ENCODE peak calls at places on chromosome 12, in five cellular contexts. T is upper lobe of right lung, P is GM23248, X is cardiac muscle cell, K is neuronal stem cell. U is an unnamed sample.

GRCh38 chr12:99232324-99232723 is 415.2 kb upstream of the GARIN6 start:
- DNase-seq in T (no peak), P (no peak), X (no peak), K (no peak), U (no peak)

GRCh38 chr12:4214912-4215861 is 58.4 kb upstream of the CCND2 start:
- DNase-seq in T (peak; percentile 88), P (no peak), X (peak; percentile 56), K (no peak), U (no peak)

GRCh38 chr12:42990387-42990786 is 400.8 kb upstream of the PRICKLE1 start:
- DNase-seq in T (no peak), P (no peak), X (no peak), K (no peak), U (no peak)

GRCh38 chr12:52215587-52216031 is 17.4 kb upstream of the KRT7 start:
- DNase-seq in T (peak; percentile 68), P (no peak), X (peak; percentile 47), K (no peak), U (no peak)

GRCh38 chr12:49198431-49199155 is 9.7 kb upstream of the TUBA1A start:
- DNase-seq in T (no peak), P (peak; percentile 91), X (peak; percentile 89), K (no peak), U (no peak)

GRCh38 chr12:96774501-96775256 is 132.4 kb upstream of the NEDD1 start:
- DNase-seq in T (no peak), P (peak; percentile 69), X (no peak), K (no peak), U (no peak)

GRCh38 chr12:113287899-113288282 is 47.0 kb downstream of the SLC8B1 start:
- DNase-seq in T (no peak), P (no peak), X (no peak), K (no peak), U (no peak)

GRCh38 chr12:51777457-51777856 is 71.1 kb downstream of the FIGNL2 start:
- DNase-seq in T (no peak), P (no peak), X (no peak), K (no peak), U (no peak)

GRCh38 chr12:77402726-77403125 is 337.4 kb upstream of the E2F7 start:
- DNase-seq in T (no peak), P (peak; percentile 50), X (peak; percentile 56), K (no peak), U (no peak)

GRCh38 chr12:112887542-112887941 is 19.2 kb upstream of the OAS1 start:
- DNase-seq in T (no peak), P (no peak), X (no peak), K (no peak), U (no peak)

GRCh38 chr12:25884920-25885234 is 73.6 kb upstream of the RASSF8 start:
- DNase-seq in T (no peak), P (no peak), X (no peak), K (no peak), U (no peak)

GRCh38 chr12:96035283-96036236 is at the start of gene LTA4H:
- DNase-seq in T (peak; percentile 97), P (peak; percentile 100), X (peak; percentile 99), K (peak; percentile 98), U (peak; percentile 98)

GRCh38 chr12:48119834-48120195 is 651 bp downstream of the PFKM start:
- DNase-seq in T (no peak), P (no peak), X (no peak), K (no peak), U (no peak)

GRCh38 chr12:95882080-95882479 is 23.3 kb downstream of the SNRPF start:
- DNase-seq in T (no peak), P (peak; percentile 83), X (peak; percentile 34), K (no peak), U (no peak)

GRCh38 chr12:55972906-55973597 is 826 bp upstream of the RAB5B start:
- DNase-seq in T (no peak), P (no peak), X (no peak), K (no peak), U (no peak)

GRCh38 chr12:57069522-57069921 is 9.1 kb downstream of the NEMP1 start:
- DNase-seq in T (no peak), P (peak; percentile 89), X (peak; percentile 95), K (peak; percentile 72), U (no peak)

GRCh38 chr12:51185171-51185717 is 12.3 kb upstream of the TFCP2 start:
- DNase-seq in T (no peak), P (no peak), X (no peak), K (no peak), U (no peak)

GRCh38 chr12:51862947-51863346 is 14.4 kb upstream of the FIGNL2 start:
- DNase-seq in T (peak; percentile 2), P (no peak), X (no peak), K (no peak), U (no peak)

GRCh38 chr12:79595273-79595672 is 95.5 kb downstream of the PAWR start:
- DNase-seq in T (no peak), P (no peak), X (no peak), K (no peak), U (no peak)

GRCh38 chr12:78951746-78952532 is 87.4 kb downstream of the SYT1 start:
- DNase-seq in T (no peak), P (no peak), X (no peak), K (peak; percentile 9), U (no peak)

GRCh38 chr12:46788247-46788887 is 37.4 kb downstream of the SLC38A4 start:
- DNase-seq in T (no peak), P (no peak), X (peak; percentile 3), K (no peak), U (no peak)

GRCh38 chr12:46785413-46785812 is 40.4 kb downstream of the SLC38A4 start:
- DNase-seq in T (no peak), P (no peak), X (no peak), K (no peak), U (no peak)

GRCh38 chr12:46783881-46784280 is 41.9 kb downstream of the SLC38A4 start:
- DNase-seq in T (no peak), P (no peak), X (no peak), K (no peak), U (no peak)

GRCh38 chr12:46787496-46788055 is 38.2 kb downstream of the SLC38A4 start:
- DNase-seq in T (no peak), P (peak; percentile 9), X (no peak), K (no peak), U (no peak)

DNA sequence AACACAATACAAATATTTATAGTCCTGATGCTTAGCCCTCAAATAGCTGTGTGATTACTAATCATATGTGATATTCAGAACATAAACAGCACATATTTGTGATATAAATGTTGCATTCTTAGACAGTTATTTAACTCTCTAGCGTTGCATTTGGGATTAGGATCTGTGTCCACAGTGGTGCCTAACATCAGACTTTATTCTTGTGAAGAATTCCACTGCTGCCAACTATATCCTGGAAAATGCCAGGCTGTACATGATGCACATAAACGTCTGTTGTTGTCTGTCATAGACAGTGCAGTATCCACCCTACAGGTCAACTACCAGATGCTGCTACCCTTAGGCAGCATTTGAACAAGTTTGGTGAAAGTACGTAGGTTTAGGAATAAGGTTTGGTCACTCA is 39.0 kb downstream of the SLC38A4 start:
- DNase-seq in T (no peak), P (peak; percentile 68), X (peak; percentile 1), K (no peak), U (no peak)
- H3K27ac ChIP-seq in T (no peak overlapping the region), P (peak overlapping the region; percentile 54), X (no peak overlapping the region), K (no peak overlapping the region), U (no peak overlapping the region)

DNA sequence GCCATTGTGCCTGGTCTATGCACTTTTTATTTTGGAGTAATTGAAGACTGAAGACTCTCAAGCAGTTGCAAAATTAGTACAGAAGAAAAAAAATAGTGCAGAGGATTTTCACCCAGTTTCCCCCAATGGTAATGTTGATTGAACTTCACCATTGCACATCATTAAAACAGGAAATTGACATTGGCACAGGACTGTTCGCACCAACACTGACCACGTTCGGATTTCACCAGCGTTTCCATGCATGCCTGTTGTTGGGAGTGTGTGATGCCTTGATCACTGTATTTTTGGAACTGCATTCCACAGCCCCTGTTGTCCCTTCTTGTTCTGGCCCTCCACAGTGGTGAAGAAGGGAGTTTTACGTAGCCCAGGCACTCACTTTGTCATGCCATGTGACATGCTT is 67.1 kb downstream of the FOXN4 start:
- DNase-seq in T (no peak), P (no peak), X (no peak), K (no peak), U (no peak)
- H3K36me3 ChIP-seq in T (peaks cover 93% of the 10 kb centered on the region), P (no peaks in the 10 kb centered on the region), X (peaks cover 75% of the 10 kb centered on the region), K (peaks cover 36% of the 10 kb centered on the region), U (peaks cover 11% of the 10 kb centered on the region)

GRCh38 chr12:27555928-27556778 is 32.1 kb downstream of the PPFIBP1 start:
- DNase-seq in T (no peak), P (peak; percentile 72), X (peak; percentile 54), K (no peak), U (no peak)
- H3K27ac ChIP-seq in T (peak overlapping the region; percentile 39), P (peak overlapping the region; percentile 78), X (no peak overlapping the region), K (no peak overlapping the region), U (no peak overlapping the region)

GRCh38 chr12:109087250-109087649 is 6.0 kb downstream of the ALKBH2 start:
- DNase-seq in T (no peak), P (no peak), X (no peak), K (no peak), U (no peak)

GRCh38 chr12:109085590-109085989 is 7.7 kb downstream of the ALKBH2 start:
- DNase-seq in T (no peak), P (no peak), X (no peak), K (no peak), U (no peak)

GRCh38 chr12:109084425-109084824 is 8.8 kb downstream of the ALKBH2 start:
- DNase-seq in T (no peak), P (no peak), X (no peak), K (no peak), U (no peak)

DNA sequence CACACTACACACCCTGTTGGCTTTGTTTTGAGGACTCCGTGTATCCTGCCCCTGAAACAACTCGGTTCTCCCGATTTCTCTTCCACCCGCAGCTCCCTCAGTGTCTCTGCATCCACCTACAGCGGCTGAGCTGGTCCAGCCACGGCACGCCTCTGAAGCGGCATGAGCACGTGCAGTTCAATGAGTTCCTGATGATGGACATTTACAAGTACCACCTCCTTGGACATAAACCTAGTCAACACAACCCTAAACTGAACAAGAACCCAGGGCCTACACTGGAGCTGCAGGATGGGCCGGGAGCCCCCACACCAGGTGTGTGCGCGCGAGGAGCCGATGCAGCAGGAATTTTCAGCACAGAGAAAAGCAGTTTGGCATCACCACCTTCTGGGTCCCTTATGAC is 10.5 kb downstream of the ALKBH2 start:
- DNase-seq in T (no peak), P (no peak), X (no peak), K (no peak), U (no peak)
- H3K36me3 ChIP-seq in T (peaks cover 74% of the 10 kb centered on the region), P (peaks cover 43% of the 10 kb centered on the region), X (peaks cover 66% of the 10 kb centered on the region), K (peaks cover 82% of the 10 kb centered on the region), U (peaks cover 2% of the 10 kb centered on the region)

GRCh38 chr12:93225094-93225493 is 152.6 kb upstream of the NUDT4 start:
- DNase-seq in T (no peak), P (no peak), X (no peak), K (no peak), U (no peak)

GRCh38 chr12:93230311-93230689 is 147.4 kb upstream of the NUDT4 start:
- DNase-seq in T (no peak), P (no peak), X (peak; percentile 11), K (no peak), U (no peak)

GRCh38 chr12:93231938-93232337 is 145.8 kb upstream of the NUDT4 start:
- DNase-seq in T (no peak), P (no peak), X (no peak), K (no peak), U (no peak)

GRCh38 chr12:93226356-93226755 is 151.4 kb upstream of the NUDT4 start:
- DNase-seq in T (no peak), P (peak; percentile 25), X (no peak), K (no peak), U (no peak)

GRCh38 chr12:93229494-93230310 is 148.0 kb upstream of the NUDT4 start:
- DNase-seq in T (no peak), P (peak; percentile 92), X (peak; percentile 85), K (no peak), U (no peak)
- H3K27ac ChIP-seq in T (no peak overlapping the region), P (peak overlapping the region; percentile 75), X (no peak overlapping the region), K (no peak overlapping the region), U (no peak overlapping the region)

GRCh38 chr12:117013726-117014125 is 85.5 kb downstream of the TESC start:
- DNase-seq in T (no peak), P (peak; percentile 52), X (no peak), K (no peak), U (no peak)
- H3K36me3 ChIP-seq in T (peaks cover 40% of the 10 kb centered on the region), P (peaks cover 26% of the 10 kb centered on the region), X (no peaks in the 10 kb centered on the region), K (peaks cover 86% of the 10 kb centered on the region), U (no peaks in the 10 kb centered on the region)

U was measured in iPS DF 6.9.